ENCODE peak calls at places on chromosomes 3 and 15, in four cellular contexts. X, Q, H and Z are unnamed samples. For H3K9me3, the result is how much of the 10 kb centered on the place peaks cover.

GRCh38 chr3:13792512-13793347 is 87.1 kb downstream of the WNT7A start:
- DNase-seq in X (no peak), Q (no peak), H (no peak), Z (no peak)

GRCh38 chr15:95647878-95648277 is 682.6 kb upstream of the NR2F2 start:
- DNase-seq in X (no peak), Q (no peak), H (no peak), Z (no peak)

GRCh38 chr3:30779686-30780287 is 114.7 kb downstream of the GADL1 start:
- DNase-seq in X (no peak), Q (peak), H (no peak), Z (no peak)

GRCh38 chr3:21747376-21747775 is 3.6 kb downstream of the ZNF385D start:
- DNase-seq in X (no peak), Q (no peak), H (no peak), Z (no peak)

GRCh38 chr3:158794936-158795518 is 6.8 kb upstream of the MFSD1 start:
- DNase-seq in X (peak), Q (peak), H (no peak), Z (no peak)

GRCh38 chr3:15690250-15690649 is 88.7 kb downstream of the BTD start:
- DNase-seq in X (no peak), Q (no peak), H (no peak), Z (no peak)

GRCh38 chr3:157063926-157064325 is 96.0 kb downstream of the CCNL1 start:
- DNase-seq in X (no peak), Q (no peak), H (no peak), Z (no peak)

GRCh38 chr3:99012051-99012450 is 110.6 kb upstream of the DCBLD2 start:
- DNase-seq in X (no peak), Q (no peak), H (no peak), Z (no peak)

GRCh38 chr3:53938645-53939044 is 47.0 kb upstream of the SELENOK start:
- DNase-seq in X (peak), Q (peak), H (peak), Z (no peak)

GRCh38 chr15:49229922-49230321 is 59.9 kb downstream of the GALK2 start:
- DNase-seq in X (no peak), Q (no peak), H (no peak), Z (no peak)
- H3K9me3 ChIP-seq in X (under half), Q (under half), H (under half), Z (under half)

GRCh38 chr3:75737831-75738493 is 47.4 kb downstream of the ZNF717 start:
- DNase-seq in X (no peak), Q (no peak), H (no peak), Z (no peak)
- H3K9me3 ChIP-seq in X (under half), Q (under half), H (half or more), Z (half or more)

GRCh38 chr3:19652336-19652735 is 281.7 kb downstream of the EFHB start:
- DNase-seq in X (no peak), Q (no peak), H (no peak), Z (no peak)
- H3K9me3 ChIP-seq in X (under half), Q (under half), H (under half), Z (under half)

GRCh38 chr3:178990293-178990692 is 81.3 kb downstream of the ZMAT3 start:
- DNase-seq in X (no peak), Q (no peak), H (no peak), Z (no peak)

GRCh38 chr3:178986456-178986855 is 85.2 kb downstream of the ZMAT3 start:
- DNase-seq in X (no peak), Q (no peak), H (no peak), Z (no peak)

GRCh38 chr3:178989821-178990220 is 81.8 kb downstream of the ZMAT3 start:
- DNase-seq in X (no peak), Q (no peak), H (no peak), Z (no peak)

GRCh38 chr3:178982138-178982537 is 89.5 kb downstream of the ZMAT3 start:
- DNase-seq in X (no peak), Q (no peak), H (no peak), Z (no peak)

DNA sequence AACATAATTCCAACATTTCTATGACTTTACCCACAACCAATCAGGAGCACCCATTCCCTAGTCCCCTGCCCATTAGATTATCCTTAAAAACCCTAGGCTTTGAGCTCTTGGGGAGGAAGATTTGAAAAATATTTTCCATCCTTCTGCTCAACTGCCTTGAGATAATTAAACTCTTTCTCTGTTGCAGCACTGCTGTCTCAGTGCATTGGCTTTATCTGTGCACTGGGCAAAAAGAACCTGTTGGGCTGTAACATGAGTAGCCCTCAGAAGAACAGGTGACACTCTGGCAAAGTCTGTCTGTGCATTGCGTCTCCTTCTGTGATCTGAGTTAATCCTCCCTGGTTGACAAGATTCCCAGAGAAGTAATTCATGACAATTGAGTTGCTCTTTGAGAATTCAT is 83.9 kb downstream of the ZMAT3 start:
- DNase-seq in X (no peak), Q (no peak), H (no peak), Z (no peak)
- H3K9me3 ChIP-seq in X (under half), Q (under half), H (under half), Z (under half)

DNA sequence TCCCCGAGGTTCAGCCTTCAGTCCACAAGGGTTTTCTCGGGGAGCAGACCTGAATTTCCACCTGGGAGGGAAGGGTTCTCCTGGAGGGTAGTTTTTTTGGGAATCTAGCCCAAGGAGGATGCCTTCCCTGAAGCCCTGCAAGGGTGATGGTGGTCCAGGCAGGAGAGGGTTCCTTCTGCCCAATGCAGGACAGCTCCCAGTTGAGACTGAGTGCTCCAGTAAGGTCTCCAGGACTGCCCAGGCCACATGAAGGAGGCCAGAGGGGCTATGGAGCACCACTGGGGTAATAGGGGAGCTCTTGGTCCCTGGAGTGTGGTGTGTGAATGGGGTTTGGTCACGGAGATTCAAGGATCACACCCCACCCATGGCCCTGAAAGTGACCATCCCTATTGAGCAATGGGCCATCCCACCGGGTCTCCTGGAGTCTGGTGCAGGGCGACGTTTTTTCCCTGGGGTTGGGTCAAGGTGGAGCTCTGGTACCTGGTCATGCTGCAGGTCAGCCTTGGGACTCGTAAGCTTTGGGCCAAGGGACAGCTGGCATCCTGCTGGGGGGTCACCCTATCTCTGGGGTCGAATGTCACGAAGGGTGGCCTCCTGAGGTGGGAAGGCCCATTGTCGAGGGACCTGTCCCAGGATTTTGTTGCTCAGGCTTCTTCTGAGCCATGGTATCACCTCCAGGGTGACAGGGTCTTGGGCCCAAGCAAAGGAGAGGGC is 196.5 kb downstream of the UBE3A start:
- DNase-seq in X (no peak), Q (no peak), H (no peak), Z (peak)
- H3K9me3 ChIP-seq in X (under half), Q (under half), H (half or more), Z (under half)

DNA sequence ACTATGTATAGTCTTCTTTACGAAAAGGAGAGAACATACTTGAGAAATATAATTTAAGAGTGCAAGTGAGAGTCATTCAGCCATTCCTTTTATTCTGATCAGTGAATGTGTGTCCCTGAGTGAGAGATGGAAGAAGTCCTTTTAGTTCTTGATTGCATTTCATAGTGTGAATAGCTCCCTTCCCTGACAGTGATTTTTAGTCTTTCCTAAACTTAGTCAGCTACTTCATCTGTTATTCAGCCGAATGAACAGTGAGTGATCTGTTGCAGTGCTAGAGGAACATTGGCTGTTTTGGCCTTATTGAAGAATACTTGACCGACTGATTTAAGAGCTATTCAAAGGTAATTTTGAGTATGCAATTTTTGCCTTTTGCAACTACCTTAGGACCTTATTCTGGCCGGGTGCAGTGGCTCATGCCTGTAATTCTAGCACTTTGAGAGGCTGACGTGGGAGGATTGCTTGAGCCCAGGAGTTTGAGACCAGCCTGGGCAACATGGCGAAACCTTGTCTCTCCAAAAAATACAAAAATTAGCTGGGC is 45.5 kb downstream of the UBE2E2 start:
- DNase-seq in X (no peak), Q (no peak), H (no peak), Z (no peak)
- H3K9me3 ChIP-seq in X (under half), Q (under half), H (under half), Z (under half)

GRCh38 chr15:24971772-24972171 is 17.0 kb downstream of the SNRPN start:
- DNase-seq in X (no peak), Q (no peak), H (no peak), Z (no peak)

GRCh38 chr15:24977686-24978085 is 22.9 kb downstream of the SNRPN start:
- DNase-seq in X (no peak), Q (no peak), H (no peak), Z (no peak)

GRCh38 chr15:24971052-24971451 is 16.3 kb downstream of the SNRPN start:
- DNase-seq in X (no peak), Q (no peak), H (no peak), Z (no peak)

GRCh38 chr15:24976932-24977331 is 22.1 kb downstream of the SNRPN start:
- DNase-seq in X (no peak), Q (no peak), H (no peak), Z (no peak)
- H3K9me3 ChIP-seq in X (under half), Q (under half), H (under half), Z (under half)

DNA sequence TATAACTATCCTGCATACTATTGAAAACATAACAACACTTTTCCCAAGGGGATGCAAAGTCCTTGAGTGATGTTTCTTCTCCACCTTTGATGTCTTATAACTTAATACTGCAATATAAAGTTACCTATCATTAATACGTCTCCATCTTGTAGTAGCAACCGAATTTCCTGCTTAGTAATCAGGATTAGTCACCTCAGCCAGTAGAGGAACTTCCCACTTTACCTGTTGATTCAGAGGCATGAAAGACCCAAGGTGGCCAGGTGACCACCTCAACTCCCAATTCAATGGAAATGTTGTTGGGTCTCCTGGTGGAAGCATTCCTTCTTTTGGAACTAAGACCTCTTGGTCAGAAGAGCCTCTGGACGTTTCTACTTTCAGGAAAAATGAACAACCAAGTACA is 3.5 kb upstream of the TMCC1 start:
- DNase-seq in X (no peak), Q (no peak), H (no peak), Z (no peak)
- H3K9me3 ChIP-seq in X (under half), Q (under half), H (under half), Z (under half)